ENCODE peak calls at places on chromosome 11, in six cellular contexts. One of them, this sample, is unnamed.

GRCh38 chr11:85167471-85167870 is 459.7 kb downstream of the DLG2 start:
- DNase-seq in iPS DF 6.9: no peak
- DNase-seq in left ventricle myocardium inferior: no peak
- DNase-seq in CD8-positive, alpha-beta memory T cell: no peak
- DNase-seq in thyroid gland: no peak
- DNase-seq in right lobe of liver: no peak
- DNase-seq in this sample: no peak

GRCh38 chr11:19601235-19601634 is 111.4 kb upstream of the NAV2 start:
- DNase-seq in iPS DF 6.9: no peak
- DNase-seq in left ventricle myocardium inferior: no peak
- DNase-seq in CD8-positive, alpha-beta memory T cell: no peak
- DNase-seq in thyroid gland: no peak
- DNase-seq in right lobe of liver: no peak
- DNase-seq in this sample: no peak

GRCh38 chr11:45296085-45296484 is 9.9 kb upstream of the SYT13 start:
- DNase-seq in iPS DF 6.9: no peak
- DNase-seq in left ventricle myocardium inferior: no peak
- DNase-seq in CD8-positive, alpha-beta memory T cell: no peak
- DNase-seq in thyroid gland: peak; percentile 20
- DNase-seq in right lobe of liver: no peak
- DNase-seq in this sample: no peak

GRCh38 chr11:34240150-34240494 is 117.7 kb downstream of the ABTB2 start:
- DNase-seq in iPS DF 6.9: no peak
- DNase-seq in left ventricle myocardium inferior: no peak
- DNase-seq in CD8-positive, alpha-beta memory T cell: no peak
- DNase-seq in thyroid gland: no peak
- DNase-seq in right lobe of liver: no peak
- DNase-seq in this sample: no peak

GRCh38 chr11:63132985-63133775 is 10.8 kb downstream of the SLC22A24 start:
- DNase-seq in iPS DF 6.9: no peak
- DNase-seq in left ventricle myocardium inferior: no peak
- DNase-seq in CD8-positive, alpha-beta memory T cell: no peak
- DNase-seq in thyroid gland: peak; percentile 7
- DNase-seq in right lobe of liver: no peak
- DNase-seq in this sample: no peak

GRCh38 chr11:66902486-66903177 is 45.8 kb downstream of the LRFN4 start:
- DNase-seq in iPS DF 6.9: no peak
- DNase-seq in left ventricle myocardium inferior: no peak
- DNase-seq in CD8-positive, alpha-beta memory T cell: no peak
- DNase-seq in thyroid gland: no peak
- DNase-seq in right lobe of liver: no peak
- DNase-seq in this sample: no peak

GRCh38 chr11:131955901-131956300 is 585.5 kb downstream of the NTM start:
- DNase-seq in iPS DF 6.9: no peak
- DNase-seq in left ventricle myocardium inferior: no peak
- DNase-seq in CD8-positive, alpha-beta memory T cell: no peak
- DNase-seq in thyroid gland: no peak
- DNase-seq in right lobe of liver: no peak
- DNase-seq in this sample: no peak

GRCh38 chr11:74839971-74840370 is 91.3 kb downstream of the RNF169 start:
- DNase-seq in iPS DF 6.9: no peak
- DNase-seq in left ventricle myocardium inferior: no peak
- DNase-seq in CD8-positive, alpha-beta memory T cell: no peak
- DNase-seq in thyroid gland: no peak
- DNase-seq in right lobe of liver: no peak
- DNase-seq in this sample: peak; percentile 14

GRCh38 chr11:75792997-75793800 is 21.8 kb upstream of the UVRAG start:
- DNase-seq in iPS DF 6.9: no peak
- DNase-seq in left ventricle myocardium inferior: peak; percentile 62
- DNase-seq in CD8-positive, alpha-beta memory T cell: no peak
- DNase-seq in thyroid gland: no peak
- DNase-seq in right lobe of liver: peak; percentile 88
- DNase-seq in this sample: no peak

GRCh38 chr11:32830413-32830738 is 649 bp downstream of the PRRG4 start:
- DNase-seq in iPS DF 6.9: no peak
- DNase-seq in left ventricle myocardium inferior: no peak
- DNase-seq in CD8-positive, alpha-beta memory T cell: no peak
- DNase-seq in thyroid gland: peak; percentile 42
- DNase-seq in right lobe of liver: peak; percentile 92
- DNase-seq in this sample: no peak

GRCh38 chr11:65553301-65554001 is 4.7 kb downstream of the LTBP3 start:
- DNase-seq in iPS DF 6.9: no peak
- DNase-seq in left ventricle myocardium inferior: no peak
- DNase-seq in CD8-positive, alpha-beta memory T cell: peak; percentile 56
- DNase-seq in thyroid gland: no peak
- DNase-seq in right lobe of liver: no peak
- DNase-seq in this sample: no peak

GRCh38 chr11:115148101-115148500 is 356.1 kb downstream of the CADM1 start:
- DNase-seq in iPS DF 6.9: no peak
- DNase-seq in left ventricle myocardium inferior: no peak
- DNase-seq in CD8-positive, alpha-beta memory T cell: no peak
- DNase-seq in thyroid gland: no peak
- DNase-seq in right lobe of liver: no peak
- DNase-seq in this sample: no peak

GRCh38 chr11:12808519-12808918 is 134.3 kb downstream of the TEAD1 start:
- DNase-seq in iPS DF 6.9: no peak
- DNase-seq in left ventricle myocardium inferior: no peak
- DNase-seq in CD8-positive, alpha-beta memory T cell: no peak
- DNase-seq in thyroid gland: no peak
- DNase-seq in right lobe of liver: no peak
- DNase-seq in this sample: no peak

GRCh38 chr11:68298659-68299516 is 13.5 kb upstream of the LRP5 start:
- DNase-seq in iPS DF 6.9: no peak
- DNase-seq in left ventricle myocardium inferior: peak; percentile 22
- DNase-seq in CD8-positive, alpha-beta memory T cell: no peak
- DNase-seq in thyroid gland: no peak
- DNase-seq in right lobe of liver: peak; percentile 60
- DNase-seq in this sample: no peak

GRCh38 chr11:120060512-120060911 is 77.4 kb downstream of the TRIM29 start:
- DNase-seq in iPS DF 6.9: no peak
- DNase-seq in left ventricle myocardium inferior: no peak
- DNase-seq in CD8-positive, alpha-beta memory T cell: no peak
- DNase-seq in thyroid gland: no peak
- DNase-seq in right lobe of liver: no peak
- DNase-seq in this sample: no peak

GRCh38 chr11:118632577-118633318 is 25.3 kb downstream of the PHLDB1 start:
- DNase-seq in iPS DF 6.9: no peak
- DNase-seq in left ventricle myocardium inferior: no peak
- DNase-seq in CD8-positive, alpha-beta memory T cell: no peak
- DNase-seq in thyroid gland: no peak
- DNase-seq in right lobe of liver: no peak
- DNase-seq in this sample: no peak
- H3K4me1 ChIP-seq in iPS DF 6.9: peaks cover 11% of the 10 kb centered on the region
- H3K4me1 ChIP-seq in left ventricle myocardium inferior: peaks cover 98% of the 10 kb centered on the region
- H3K4me1 ChIP-seq in CD8-positive, alpha-beta memory T cell: no peaks in the 10 kb centered on the region
- H3K4me1 ChIP-seq in thyroid gland: peaks cover 23% of the 10 kb centered on the region
- H3K4me1 ChIP-seq in right lobe of liver: no peaks in the 10 kb centered on the region
- H3K4me1 ChIP-seq in this sample: peaks cover 12% of the 10 kb centered on the region

GRCh38 chr11:94790771-94791180 is 22.6 kb downstream of the AMOTL1 start:
- DNase-seq in iPS DF 6.9: no peak
- DNase-seq in left ventricle myocardium inferior: no peak
- DNase-seq in CD8-positive, alpha-beta memory T cell: no peak
- DNase-seq in thyroid gland: no peak
- DNase-seq in right lobe of liver: no peak
- DNase-seq in this sample: no peak
- H3K4me1 ChIP-seq in iPS DF 6.9: peaks cover 3% of the 10 kb centered on the region
- H3K4me1 ChIP-seq in left ventricle myocardium inferior: peaks cover 89% of the 10 kb centered on the region
- H3K4me1 ChIP-seq in CD8-positive, alpha-beta memory T cell: no peaks in the 10 kb centered on the region
- H3K4me1 ChIP-seq in thyroid gland: peaks cover 55% of the 10 kb centered on the region
- H3K4me1 ChIP-seq in right lobe of liver: peaks cover 18% of the 10 kb centered on the region
- H3K4me1 ChIP-seq in this sample: no peaks in the 10 kb centered on the region

DNA sequence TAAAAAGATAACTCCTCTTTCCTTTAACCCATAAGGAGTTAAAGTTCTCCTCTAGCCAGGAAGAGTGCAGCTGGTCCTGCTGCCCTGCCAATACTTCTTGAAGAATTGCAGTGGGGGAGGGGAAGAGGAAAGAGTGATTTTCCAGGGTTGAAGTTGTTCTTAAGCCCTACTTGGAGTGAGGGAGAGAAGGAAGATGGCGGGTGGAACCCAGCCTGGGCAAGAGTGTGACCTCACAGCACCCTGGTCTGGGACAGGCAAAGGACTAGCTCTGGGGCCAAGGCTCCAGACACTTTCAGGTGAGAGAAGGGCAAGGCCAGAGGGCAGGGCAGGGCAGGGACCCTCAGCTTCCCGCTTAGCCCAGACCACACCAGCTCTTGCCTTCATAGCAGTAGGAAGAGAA is 6.6 kb downstream of the TNKS1BP1 start:
- DNase-seq in iPS DF 6.9: no peak
- DNase-seq in left ventricle myocardium inferior: no peak
- DNase-seq in CD8-positive, alpha-beta memory T cell: no peak
- DNase-seq in thyroid gland: peak; percentile 46
- DNase-seq in right lobe of liver: no peak
- DNase-seq in this sample: peak; percentile 76
- H3K4me1 ChIP-seq in iPS DF 6.9: peaks cover 6% of the 10 kb centered on the region
- H3K4me1 ChIP-seq in left ventricle myocardium inferior: peaks cover 99% of the 10 kb centered on the region
- H3K4me1 ChIP-seq in CD8-positive, alpha-beta memory T cell: no peaks in the 10 kb centered on the region
- H3K4me1 ChIP-seq in thyroid gland: peaks cover 53% of the 10 kb centered on the region
- H3K4me1 ChIP-seq in right lobe of liver: peaks cover 55% of the 10 kb centered on the region
- H3K4me1 ChIP-seq in this sample: peaks cover 32% of the 10 kb centered on the region

GRCh38 chr11:95074806-95075563 is 8.3 kb downstream of the SRSF8 start:
- DNase-seq in iPS DF 6.9: no peak
- DNase-seq in left ventricle myocardium inferior: peak; percentile 78
- DNase-seq in CD8-positive, alpha-beta memory T cell: no peak
- DNase-seq in thyroid gland: peak; percentile 91
- DNase-seq in right lobe of liver: peak; percentile 55
- DNase-seq in this sample: peak; percentile 72

GRCh38 chr11:95076416-95076815 is 9.7 kb downstream of the SRSF8 start:
- DNase-seq in iPS DF 6.9: no peak
- DNase-seq in left ventricle myocardium inferior: no peak
- DNase-seq in CD8-positive, alpha-beta memory T cell: no peak
- DNase-seq in thyroid gland: peak; percentile 77
- DNase-seq in right lobe of liver: no peak
- DNase-seq in this sample: no peak

GRCh38 chr11:95081412-95081811 is 8.2 kb upstream of the ENDOD1 start:
- DNase-seq in iPS DF 6.9: no peak
- DNase-seq in left ventricle myocardium inferior: no peak
- DNase-seq in CD8-positive, alpha-beta memory T cell: no peak
- DNase-seq in thyroid gland: peak; percentile 88
- DNase-seq in right lobe of liver: no peak
- DNase-seq in this sample: peak; percentile 33

GRCh38 chr11:95081010-95081409 is 8.6 kb upstream of the ENDOD1 start:
- DNase-seq in iPS DF 6.9: no peak
- DNase-seq in left ventricle myocardium inferior: no peak
- DNase-seq in CD8-positive, alpha-beta memory T cell: no peak
- DNase-seq in thyroid gland: no peak
- DNase-seq in right lobe of liver: no peak
- DNase-seq in this sample: no peak

GRCh38 chr11:95078526-95078925 is 11.1 kb upstream of the ENDOD1 start:
- DNase-seq in iPS DF 6.9: no peak
- DNase-seq in left ventricle myocardium inferior: no peak
- DNase-seq in CD8-positive, alpha-beta memory T cell: no peak
- DNase-seq in thyroid gland: no peak
- DNase-seq in right lobe of liver: no peak
- DNase-seq in this sample: no peak
- H3K4me1 ChIP-seq in iPS DF 6.9: peaks cover 3% of the 10 kb centered on the region
- H3K4me1 ChIP-seq in left ventricle myocardium inferior: peaks cover 38% of the 10 kb centered on the region
- H3K4me1 ChIP-seq in CD8-positive, alpha-beta memory T cell: no peaks in the 10 kb centered on the region
- H3K4me1 ChIP-seq in thyroid gland: peaks cover 35% of the 10 kb centered on the region
- H3K4me1 ChIP-seq in right lobe of liver: no peaks in the 10 kb centered on the region
- H3K4me1 ChIP-seq in this sample: no peaks in the 10 kb centered on the region

GRCh38 chr11:46345881-46346484 is 1.3 kb upstream of the DGKZ start:
- DNase-seq in iPS DF 6.9: no peak
- DNase-seq in left ventricle myocardium inferior: no peak
- DNase-seq in CD8-positive, alpha-beta memory T cell: peak; percentile 17
- DNase-seq in thyroid gland: no peak
- DNase-seq in right lobe of liver: no peak
- DNase-seq in this sample: no peak
- H3K4me1 ChIP-seq in iPS DF 6.9: peaks cover 11% of the 10 kb centered on the region
- H3K4me1 ChIP-seq in left ventricle myocardium inferior: peaks cover 87% of the 10 kb centered on the region
- H3K4me1 ChIP-seq in CD8-positive, alpha-beta memory T cell: peaks cover 79% of the 10 kb centered on the region
- H3K4me1 ChIP-seq in thyroid gland: peaks cover 6% of the 10 kb centered on the region
- H3K4me1 ChIP-seq in right lobe of liver: peaks cover 11% of the 10 kb centered on the region
- H3K4me1 ChIP-seq in this sample: peaks cover 27% of the 10 kb centered on the region

DNA sequence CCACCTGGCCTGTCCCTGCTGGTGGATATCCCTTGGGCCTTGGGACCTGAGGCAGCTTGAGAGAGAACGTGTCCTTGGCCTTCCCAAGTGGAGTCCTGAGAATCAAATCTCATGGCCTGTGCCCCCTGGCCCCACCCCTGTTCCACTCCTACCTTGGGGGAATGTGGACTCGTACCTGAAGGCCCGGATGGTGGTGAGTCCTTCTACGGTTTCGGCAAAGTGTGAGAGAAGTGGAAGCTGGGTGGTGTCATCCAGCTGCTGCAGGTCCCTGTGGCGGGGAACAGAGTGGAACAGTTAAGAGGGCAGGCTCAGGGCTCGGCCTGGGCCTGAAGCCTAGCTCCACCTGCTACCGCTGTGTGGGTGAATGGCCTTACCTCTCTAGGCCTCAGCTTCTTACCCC is 14.0 kb upstream of the KCNJ11 start:
- DNase-seq in iPS DF 6.9: no peak
- DNase-seq in left ventricle myocardium inferior: no peak
- DNase-seq in CD8-positive, alpha-beta memory T cell: no peak
- DNase-seq in thyroid gland: no peak
- DNase-seq in right lobe of liver: no peak
- DNase-seq in this sample: no peak
- H3K4me1 ChIP-seq in iPS DF 6.9: no peaks in the 10 kb centered on the region
- H3K4me1 ChIP-seq in left ventricle myocardium inferior: peaks cover 34% of the 10 kb centered on the region
- H3K4me1 ChIP-seq in CD8-positive, alpha-beta memory T cell: no peaks in the 10 kb centered on the region
- H3K4me1 ChIP-seq in thyroid gland: peaks cover 46% of the 10 kb centered on the region
- H3K4me1 ChIP-seq in right lobe of liver: peaks cover 15% of the 10 kb centered on the region
- H3K4me1 ChIP-seq in this sample: peaks cover 6% of the 10 kb centered on the region

GRCh38 chr11:10454506-10454901 is 560 bp upstream of the AMPD3 start:
- DNase-seq in iPS DF 6.9: no peak
- DNase-seq in left ventricle myocardium inferior: no peak
- DNase-seq in CD8-positive, alpha-beta memory T cell: no peak
- DNase-seq in thyroid gland: no peak
- DNase-seq in right lobe of liver: no peak
- DNase-seq in this sample: no peak
- H3K4me1 ChIP-seq in iPS DF 6.9: peaks cover 5% of the 10 kb centered on the region
- H3K4me1 ChIP-seq in left ventricle myocardium inferior: peaks cover 27% of the 10 kb centered on the region
- H3K4me1 ChIP-seq in CD8-positive, alpha-beta memory T cell: peaks cover 71% of the 10 kb centered on the region
- H3K4me1 ChIP-seq in thyroid gland: no peaks in the 10 kb centered on the region
- H3K4me1 ChIP-seq in right lobe of liver: no peaks in the 10 kb centered on the region
- H3K4me1 ChIP-seq in this sample: peaks cover 30% of the 10 kb centered on the region